ENCODE peak calls at places on chromosome 21, in ten cellular contexts. One of them, this sample, is unnamed.

GRCh38 chr21:15837603-15838002 is 107.8 kb downstream of the USP25 start:
- DNase-seq in H1: no peak
- DNase-seq in sigmoid colon: no peak
- DNase-seq in endothelial cell of umbilical vein: no peak
- DNase-seq in transverse colon: no peak
- DNase-seq in spleen: no peak
- DNase-seq in GM23338: no peak
- DNase-seq in breast epithelium: no peak
- DNase-seq in esophagus muscularis mucosa: no peak
- DNase-seq in stomach: no peak
- DNase-seq in this sample: no peak

GRCh38 chr21:43657355-43658093 is 1.8 kb downstream of the HSF2BP start:
- DNase-seq in endothelial cell of umbilical vein: peak; percentile 88
- DNase-seq in spleen: no peak
- DNase-seq in transverse colon: no peak
- DNase-seq in esophagus muscularis mucosa: no peak
- DNase-seq in H1: no peak
- DNase-seq in GM23338: no peak
- DNase-seq in breast epithelium: no peak
- DNase-seq in stomach: no peak
- DNase-seq in sigmoid colon: no peak
- DNase-seq in this sample: peak; percentile 67

GRCh38 chr21:26082549-26082948 is 88.0 kb downstream of the APP start:
- DNase-seq in transverse colon: no peak
- DNase-seq in sigmoid colon: no peak
- DNase-seq in GM23338: peak; percentile 74
- DNase-seq in esophagus muscularis mucosa: no peak
- DNase-seq in spleen: no peak
- DNase-seq in stomach: no peak
- DNase-seq in H1: no peak
- DNase-seq in breast epithelium: no peak
- DNase-seq in endothelial cell of umbilical vein: no peak
- DNase-seq in this sample: no peak

GRCh38 chr21:27363719-27364479 is 397.0 kb upstream of the ADAMTS5 start:
- DNase-seq in sigmoid colon: no peak
- DNase-seq in endothelial cell of umbilical vein: no peak
- DNase-seq in stomach: no peak
- DNase-seq in transverse colon: no peak
- DNase-seq in breast epithelium: no peak
- DNase-seq in GM23338: no peak
- DNase-seq in spleen: no peak
- DNase-seq in esophagus muscularis mucosa: no peak
- DNase-seq in H1: no peak
- DNase-seq in this sample: no peak

GRCh38 chr21:16370176-16370575 is 640.4 kb downstream of the USP25 start:
- DNase-seq in sigmoid colon: no peak
- DNase-seq in GM23338: no peak
- DNase-seq in H1: no peak
- DNase-seq in transverse colon: no peak
- DNase-seq in esophagus muscularis mucosa: no peak
- DNase-seq in stomach: no peak
- DNase-seq in breast epithelium: no peak
- DNase-seq in endothelial cell of umbilical vein: no peak
- DNase-seq in spleen: no peak
- DNase-seq in this sample: no peak

GRCh38 chr21:44551290-44552015 is at the start of gene KRTAP10-2:
- DNase-seq in H1: no peak
- DNase-seq in esophagus muscularis mucosa: peak; percentile 53
- DNase-seq in GM23338: no peak
- DNase-seq in sigmoid colon: no peak
- DNase-seq in endothelial cell of umbilical vein: no peak
- DNase-seq in stomach: peak; percentile 21
- DNase-seq in breast epithelium: no peak
- DNase-seq in transverse colon: peak; percentile 3
- DNase-seq in spleen: peak; percentile 69
- DNase-seq in this sample: no peak

GRCh38 chr21:24895885-24896734 is 711.2 kb downstream of the MRPL39 start:
- DNase-seq in endothelial cell of umbilical vein: no peak
- DNase-seq in transverse colon: peak; percentile 19
- DNase-seq in stomach: peak; percentile 26
- DNase-seq in sigmoid colon: no peak
- DNase-seq in esophagus muscularis mucosa: no peak
- DNase-seq in breast epithelium: no peak
- DNase-seq in GM23338: peak; percentile 66
- DNase-seq in H1: no peak
- DNase-seq in spleen: no peak
- DNase-seq in this sample: no peak

GRCh38 chr21:42679319-42679981 is 26.0 kb downstream of the PDE9A start:
- DNase-seq in spleen: peak; percentile 47
- DNase-seq in transverse colon: no peak
- DNase-seq in GM23338: peak; percentile 57
- DNase-seq in endothelial cell of umbilical vein: no peak
- DNase-seq in H1: no peak
- DNase-seq in esophagus muscularis mucosa: no peak
- DNase-seq in stomach: no peak
- DNase-seq in sigmoid colon: no peak
- DNase-seq in breast epithelium: no peak
- DNase-seq in this sample: no peak

GRCh38 chr21:41774467-41775151 is 7.8 kb upstream of the RIPK4 start:
- DNase-seq in endothelial cell of umbilical vein: no peak
- DNase-seq in esophagus muscularis mucosa: no peak
- DNase-seq in transverse colon: no peak
- DNase-seq in breast epithelium: no peak
- DNase-seq in sigmoid colon: no peak
- DNase-seq in H1: no peak
- DNase-seq in stomach: no peak
- DNase-seq in spleen: no peak
- DNase-seq in GM23338: no peak
- DNase-seq in this sample: no peak

GRCh38 chr21:41497008-41497407 is 10.9 kb downstream of the TMPRSS2 start:
- DNase-seq in GM23338: no peak
- DNase-seq in spleen: no peak
- DNase-seq in H1: no peak
- DNase-seq in endothelial cell of umbilical vein: no peak
- DNase-seq in sigmoid colon: no peak
- DNase-seq in breast epithelium: no peak
- DNase-seq in transverse colon: no peak
- DNase-seq in esophagus muscularis mucosa: no peak
- DNase-seq in stomach: no peak
- DNase-seq in this sample: no peak

GRCh38 chr21:26164311-26164710 is 6.3 kb downstream of the APP start:
- DNase-seq in esophagus muscularis mucosa: no peak
- DNase-seq in spleen: no peak
- DNase-seq in stomach: no peak
- DNase-seq in GM23338: no peak
- DNase-seq in transverse colon: no peak
- DNase-seq in H1: no peak
- DNase-seq in endothelial cell of umbilical vein: no peak
- DNase-seq in breast epithelium: no peak
- DNase-seq in sigmoid colon: no peak
- DNase-seq in this sample: no peak

GRCh38 chr21:42228709-42229220 is 9.8 kb downstream of the ABCG1 start:
- DNase-seq in endothelial cell of umbilical vein: no peak
- DNase-seq in GM23338: no peak
- DNase-seq in breast epithelium: no peak
- DNase-seq in esophagus muscularis mucosa: no peak
- DNase-seq in sigmoid colon: peak; percentile 58
- DNase-seq in stomach: no peak
- DNase-seq in spleen: peak; percentile 82
- DNase-seq in transverse colon: no peak
- DNase-seq in H1: no peak
- DNase-seq in this sample: no peak

GRCh38 chr21:17492415-17493168 is 20.3 kb upstream of the CXADR start:
- DNase-seq in esophagus muscularis mucosa: no peak
- DNase-seq in transverse colon: no peak
- DNase-seq in spleen: no peak
- DNase-seq in breast epithelium: no peak
- DNase-seq in H1: no peak
- DNase-seq in endothelial cell of umbilical vein: no peak
- DNase-seq in GM23338: no peak
- DNase-seq in stomach: no peak
- DNase-seq in sigmoid colon: no peak
- DNase-seq in this sample: no peak
- TF ChIP-seq POLR2AphosphoS5 in esophagus muscularis mucosa: no peak
- TF ChIP-seq POLR2AphosphoS5 in transverse colon: no peak
- TF ChIP-seq POLR2AphosphoS5 in spleen: no peak
- TF ChIP-seq POLR2AphosphoS5 in breast epithelium: no peak
- TF ChIP-seq POLR2AphosphoS5 in H1: no peak
- TF ChIP-seq POLR2AphosphoS5 in endothelial cell of umbilical vein: no peak
- TF ChIP-seq POLR2AphosphoS5 in GM23338: no peak
- TF ChIP-seq POLR2AphosphoS5 in stomach: no peak
- TF ChIP-seq POLR2AphosphoS5 in sigmoid colon: no peak
- TF ChIP-seq POLR2AphosphoS5 in this sample: no peak

DNA sequence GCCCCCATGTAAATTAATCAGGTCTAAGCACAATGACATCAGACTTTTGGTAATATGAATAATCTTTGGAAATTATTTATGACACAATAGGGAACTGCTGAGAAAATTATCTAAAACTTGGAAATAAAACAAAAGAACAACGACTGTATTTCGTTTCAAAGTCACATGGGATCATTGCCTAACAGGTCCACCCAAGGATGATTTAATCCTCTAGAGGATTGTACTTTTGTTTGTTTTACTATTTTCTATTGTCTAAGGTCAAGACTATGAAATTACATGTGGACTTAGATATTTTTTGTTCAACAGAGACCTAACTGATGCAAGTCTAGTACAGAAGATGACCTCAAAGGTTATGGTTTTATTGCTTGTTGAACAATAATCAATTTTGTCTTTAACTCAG is 312.2 kb downstream of the BACH1 start:
- DNase-seq in breast epithelium: no peak
- DNase-seq in transverse colon: no peak
- DNase-seq in sigmoid colon: no peak
- DNase-seq in endothelial cell of umbilical vein: no peak
- DNase-seq in stomach: no peak
- DNase-seq in GM23338: no peak
- DNase-seq in esophagus muscularis mucosa: no peak
- DNase-seq in spleen: no peak
- DNase-seq in H1: no peak
- DNase-seq in this sample: no peak
- H3K27ac ChIP-seq in breast epithelium: no peak overlapping the region
- H3K27ac ChIP-seq in transverse colon: no peak overlapping the region
- H3K27ac ChIP-seq in sigmoid colon: no peak overlapping the region
- H3K27ac ChIP-seq in endothelial cell of umbilical vein: no peak overlapping the region
- H3K27ac ChIP-seq in stomach: no peak overlapping the region
- H3K27ac ChIP-seq in GM23338: no peak overlapping the region
- H3K27ac ChIP-seq in esophagus muscularis mucosa: no peak overlapping the region
- H3K27ac ChIP-seq in spleen: no peak overlapping the region
- H3K27ac ChIP-seq in H1: no peak overlapping the region
- H3K27ac ChIP-seq in this sample: no peak overlapping the region

GRCh38 chr21:46570631-46571030 is 34.3 kb downstream of the S100B start:
- DNase-seq in stomach: no peak
- DNase-seq in GM23338: no peak
- DNase-seq in endothelial cell of umbilical vein: no peak
- DNase-seq in spleen: no peak
- DNase-seq in transverse colon: no peak
- DNase-seq in breast epithelium: no peak
- DNase-seq in H1: no peak
- DNase-seq in esophagus muscularis mucosa: no peak
- DNase-seq in sigmoid colon: no peak
- DNase-seq in this sample: no peak
- H3K4me1 ChIP-seq in stomach: no peaks in the 10 kb centered on the region
- H3K4me1 ChIP-seq in GM23338: no peaks in the 10 kb centered on the region
- H3K4me1 ChIP-seq in endothelial cell of umbilical vein: no peaks in the 10 kb centered on the region
- H3K4me1 ChIP-seq in spleen: no peaks in the 10 kb centered on the region
- H3K4me1 ChIP-seq in transverse colon: no peaks in the 10 kb centered on the region
- H3K4me1 ChIP-seq in breast epithelium: no peaks in the 10 kb centered on the region
- H3K4me1 ChIP-seq in H1: no peaks in the 10 kb centered on the region
- H3K4me1 ChIP-seq in esophagus muscularis mucosa: no peaks in the 10 kb centered on the region
- H3K4me1 ChIP-seq in sigmoid colon: no peaks in the 10 kb centered on the region
- H3K4me1 ChIP-seq in this sample: no peaks in the 10 kb centered on the region

DNA sequence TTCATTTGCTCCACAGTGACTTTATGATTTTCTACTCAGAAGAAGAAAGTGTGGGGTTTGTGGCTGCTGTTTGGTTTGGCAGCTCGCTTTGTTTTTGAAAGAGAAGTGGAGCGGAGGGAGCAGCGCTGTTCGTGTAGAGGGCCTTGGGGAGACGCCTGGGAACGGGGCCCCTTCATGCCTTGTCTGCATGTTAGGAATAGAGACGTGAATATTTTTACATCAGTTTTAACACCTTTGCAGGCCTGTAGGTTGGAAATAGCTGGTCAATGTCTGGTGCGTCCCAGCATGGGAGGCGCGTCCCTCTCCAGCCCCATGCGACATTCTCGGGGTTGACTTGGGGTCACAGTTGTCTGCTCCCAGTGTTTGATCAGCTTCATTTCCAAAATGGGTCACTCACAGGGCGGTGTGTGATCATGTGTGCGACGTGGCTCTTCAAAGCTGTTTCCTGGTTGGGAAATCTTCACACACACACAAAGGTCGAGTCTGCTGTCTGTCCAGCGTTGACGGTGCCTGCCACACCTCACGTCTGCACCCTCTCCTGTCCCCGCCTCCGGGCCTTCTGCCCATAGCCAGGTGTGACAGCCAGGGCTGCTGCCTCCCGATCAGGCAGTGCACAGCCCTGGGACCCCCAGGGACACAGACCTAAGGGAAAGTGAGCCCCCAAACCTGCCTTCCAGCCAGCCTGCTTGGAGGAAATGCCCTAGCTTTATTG is 149.2 kb downstream of the PSMG1 start:
- DNase-seq in stomach: peak; percentile 63
- DNase-seq in esophagus muscularis mucosa: no peak
- DNase-seq in spleen: no peak
- DNase-seq in H1: no peak
- DNase-seq in breast epithelium: peak; percentile 74
- DNase-seq in transverse colon: peak; percentile 90
- DNase-seq in GM23338: no peak
- DNase-seq in sigmoid colon: peak; percentile 68
- DNase-seq in endothelial cell of umbilical vein: peak; percentile 39
- DNase-seq in this sample: no peak
- TF ChIP-seq POLR2AphosphoS5 in stomach: no peak
- TF ChIP-seq POLR2AphosphoS5 in esophagus muscularis mucosa: no peak
- TF ChIP-seq POLR2AphosphoS5 in spleen: no peak
- TF ChIP-seq POLR2AphosphoS5 in H1: no peak
- TF ChIP-seq POLR2AphosphoS5 in breast epithelium: no peak
- TF ChIP-seq POLR2AphosphoS5 in transverse colon: peak; percentile 53
- TF ChIP-seq POLR2AphosphoS5 in GM23338: no peak
- TF ChIP-seq POLR2AphosphoS5 in sigmoid colon: no peak
- TF ChIP-seq POLR2AphosphoS5 in endothelial cell of umbilical vein: no peak
- TF ChIP-seq POLR2AphosphoS5 in this sample: no peak

This sample was measured in suprapubic skin.